ENCODE peak calls at places on chromosomes 7 and 10, in five cellular contexts. L is iPS-NIHi11, C is heart right ventricle, E is NCI-H1048, M is nephron progenitor cell. G is an unnamed sample.

GRCh38 chr7:24390376-24391157 is 106.6 kb downstream of the NPY start:
- DNase-seq in E (no peak), L (no peak), C (no peak), M (no peak), G (no peak)

GRCh38 chr7:104267701-104268368 is 60.0 kb upstream of the ORC5 start:
- DNase-seq in E (no peak), M (no peak), L (no peak), C (no peak), G (no peak)

GRCh38 chr10:12388671-12389070 is 39.3 kb downstream of the CAMK1D start:
- DNase-seq in C (no peak), L (no peak), M (no peak), E (no peak), G (no peak)

GRCh38 chr7:12719141-12719919 is 31.9 kb downstream of the ARL4A start:
- DNase-seq in L (no peak), E (no peak), C (no peak), M (no peak), G (no peak)

GRCh38 chr7:117828831-117829230 is 44.4 kb downstream of the CTTNBP2 start:
- DNase-seq in M (no peak), L (no peak), C (no peak), E (no peak), G (no peak)

GRCh38 chr7:107944776-107945175 is 53.8 kb downstream of the DLD start:
- DNase-seq in C (no peak), L (no peak), E (no peak), M (no peak), G (no peak)

GRCh38 chr10:118807512-118808305 is 52.9 kb upstream of the CACUL1 start:
- DNase-seq in M (no peak), E (no peak), L (no peak), C (no peak), G (no peak)

GRCh38 chr7:27923308-27923980 is 183.5 kb downstream of the TAX1BP1 start:
- DNase-seq in E (no peak), L (no peak), C (peak), M (no peak), G (no peak)

G was measured in NT2/D1.